ENCODE peak calls at places on chromosomes 11 and 22, in nine cellular contexts. C is Caki2; X is prostate gland; S is head of caudate nucleus; Z is BJ; A is NCI-H1105; T is activated CD4-positive, alpha-beta T cell treated with anti-CD3 and anti-CD28 coated beads for 24 hours; N is activated gamma-delta T cell treated with Interleukin-2 at 50 U/mL for 16 hours; D is BE2C. P is an unnamed sample.

GRCh38 chr11:104926771-104927470 is 28.7 kb upstream of the CASP12 start:
- DNase-seq in C (no peak), X (no peak), S (no peak), Z (no peak), A (no peak), T (no peak), N (no peak), D (no peak), P (no peak)

GRCh38 chr11:22192289-22192641 is 620 bp upstream of the ANO5 start:
- DNase-seq in C (peak), X (no peak), S (peak), Z (no peak), A (peak), T (no peak), N (no peak), D (peak), P (no peak)

GRCh38 chr11:47983464-47984397 is 3.4 kb downstream of the PTPRJ start:
- DNase-seq in C (peak), X (no peak), S (no peak), Z (no peak), A (no peak), T (no peak), N (no peak), D (no peak), P (peak)

GRCh38 chr22:49036513-49036912 is 791.2 kb downstream of the BRD1 start:
- DNase-seq in C (no peak), X (no peak), S (no peak), Z (no peak), A (no peak), T (no peak), N (no peak), D (no peak), P (no peak)

GRCh38 chr11:618856-619624 is 3.3 kb upstream of the IRF7 start:
- DNase-seq in C (no peak), X (no peak), S (no peak), Z (no peak), A (no peak), T (no peak), N (no peak), D (no peak), P (no peak)

GRCh38 chr22:47122441-47123000 is 360.1 kb downstream of the TBC1D22A start:
- DNase-seq in C (no peak), X (no peak), S (no peak), Z (no peak), A (no peak), T (no peak), N (no peak), D (no peak), P (no peak)

GRCh38 chr22:23526588-23527315 is 53.3 kb downstream of the IGLL1 start:
- DNase-seq in C (no peak), X (peak), S (no peak), Z (no peak), A (no peak), T (no peak), N (no peak), D (no peak), P (no peak)

GRCh38 chr11:71070490-71071455 is 181.6 kb downstream of the SHANK2 start:
- DNase-seq in C (no peak), X (no peak), S (no peak), Z (no peak), A (no peak), T (no peak), N (no peak), D (no peak), P (no peak)

GRCh38 chr11:87081358-87081757 is 43.6 kb downstream of the TMEM135 start:
- DNase-seq in C (no peak), X (no peak), S (no peak), Z (no peak), A (no peak), T (no peak), N (no peak), D (no peak), P (no peak)